ENCODE peak calls at places on chromosomes 12 and 14, in four cellular contexts. K, F, N and R are unnamed samples. For H3K4me1, the result is how much of the 10 kb centered on the place peaks cover.

GRCh38 chr14:100734031-100734990 is 7.6 kb downstream of the DLK1 start:
- DNase-seq in N (peak), K (no peak), F (no peak), R (no peak)

GRCh38 chr12:49636979-49637378 is 13.6 kb downstream of the PRPF40B start:
- DNase-seq in K (peak), N (peak), F (peak), R (peak)

GRCh38 chr12:13028825-13029570 is 15.2 kb upstream of the FAM234B start:
- DNase-seq in N (no peak), F (no peak), K (no peak), R (no peak)

GRCh38 chr12:42125372-42125767 is 19.3 kb downstream of the GXYLT1 start:
- DNase-seq in K (no peak), N (no peak), F (no peak), R (no peak)

GRCh38 chr12:27549231-27549800 is 25.3 kb downstream of the PPFIBP1 start:
- DNase-seq in F (no peak), K (no peak), N (no peak), R (no peak)

GRCh38 chr12:105272152-105272551 is 36.2 kb upstream of the APPL2 start:
- DNase-seq in N (no peak), K (no peak), F (no peak), R (no peak)

GRCh38 chr12:49389092-49389703 is 21.9 kb downstream of the SPATS2 start:
- DNase-seq in K (peak), N (no peak), F (no peak), R (peak)

GRCh38 chr12:46933947-46934346 is 108.2 kb upstream of the SLC38A4 start:
- DNase-seq in F (peak), N (no peak), K (no peak), R (no peak)

GRCh38 chr14:61889914-61890351 is 127.7 kb downstream of the SNAPC1 start:
- DNase-seq in F (peak), N (no peak), K (no peak), R (no peak)

GRCh38 chr14:71693373-71693772 is 238.9 kb upstream of the RGS6 start:
- DNase-seq in N (no peak), F (peak), K (no peak), R (no peak)

GRCh38 chr14:68811161-68811560 is 18.3 kb upstream of the ZFP36L1 start:
- DNase-seq in F (no peak), K (no peak), N (no peak), R (no peak)

GRCh38 chr12:121278450-121279375 is 17.8 kb downstream of the CAMKK2 start:
- DNase-seq in N (no peak), F (no peak), K (no peak), R (no peak)

GRCh38 chr12:114838480-114838879 is 154.5 kb upstream of the TBX3 start:
- DNase-seq in N (no peak), F (no peak), K (no peak), R (no peak)

GRCh38 chr12:105464426-105464825 is 133.9 kb downstream of the C12orf75 start:
- DNase-seq in K (no peak), F (no peak), N (no peak), R (no peak)

GRCh38 chr12:122072031-122072970 is 6.3 kb upstream of the MLXIP start:
- DNase-seq in N (peak), K (no peak), F (no peak), R (no peak)

GRCh38 chr12:127785936-127786335 is 481.0 kb upstream of the TMEM132C start:
- DNase-seq in F (no peak), K (no peak), N (no peak), R (no peak)

GRCh38 chr14:77040995-77041744 is 12.7 kb upstream of the IRF2BPL start:
- DNase-seq in K (no peak), F (no peak), N (no peak), R (no peak)

GRCh38 chr12:92778525-92778924 is 75.7 kb downstream of the PLEKHG7 start:
- DNase-seq in K (no peak), N (no peak), F (no peak), R (no peak)

GRCh38 chr12:123142948-123143752 is 7.7 kb downstream of the PITPNM2 start:
- DNase-seq in K (peak), N (peak), F (no peak), R (no peak)

GRCh38 chr14:25411933-25412757 is 362.2 kb upstream of the STXBP6 start:
- DNase-seq in K (no peak), F (peak), N (no peak), R (no peak)

GRCh38 chr12:28869197-28869596 is 279.9 kb upstream of the FAR2 start:
- DNase-seq in K (no peak), F (no peak), N (no peak), R (no peak)

GRCh38 chr14:39035336-39035735 is 67.7 kb downstream of the SEC23A start:
- DNase-seq in N (no peak), F (no peak), K (no peak), R (no peak)

GRCh38 chr12:93616584-93617101 is 44.2 kb downstream of the SOCS2 start:
- DNase-seq in N (no peak), K (no peak), F (no peak), R (no peak)

GRCh38 chr12:80045594-80045993 is 53.7 kb upstream of the OTOGL start:
- DNase-seq in K (no peak), N (no peak), F (no peak), R (no peak)

GRCh38 chr12:27344760-27345159 is 12.1 kb downstream of the BMAL2 start:
- DNase-seq in F (no peak), N (no peak), K (no peak), R (no peak)

GRCh38 chr12:95574030-95574429 is 22.8 kb upstream of the USP44 start:
- DNase-seq in F (peak), N (no peak), K (no peak), R (no peak)

GRCh38 chr14:56199095-56199975 is 81.1 kb downstream of the PELI2 start:
- DNase-seq in F (no peak), K (peak), N (peak), R (no peak)

GRCh38 chr12:48003226-48004038 is 844 bp downstream of the COL2A1 start:
- DNase-seq in F (no peak), N (no peak), K (no peak), R (no peak)

GRCh38 chr14:32201196-32201815 is 539 bp upstream of the RNU6-7 start:
- DNase-seq in K (peak), F (peak), N (peak), R (peak)

GRCh38 chr14:102183922-102184677 is 44.4 kb downstream of the WDR20 start:
- DNase-seq in K (no peak), N (no peak), F (no peak), R (no peak)

GRCh38 chr12:39587247-39587646 is 32.4 kb downstream of the ABCD2 start:
- DNase-seq in N (no peak), F (peak), K (no peak), R (peak)

GRCh38 chr12:39586811-39587210 is 32.8 kb downstream of the ABCD2 start:
- DNase-seq in N (no peak), K (no peak), F (no peak), R (no peak)

GRCh38 chr12:39581592-39581991 is 38.0 kb downstream of the ABCD2 start:
- DNase-seq in F (no peak), N (no peak), K (no peak), R (no peak)
- H3K4me1 ChIP-seq in F (under half), N (under half), K (under half), R (under half)

DNA sequence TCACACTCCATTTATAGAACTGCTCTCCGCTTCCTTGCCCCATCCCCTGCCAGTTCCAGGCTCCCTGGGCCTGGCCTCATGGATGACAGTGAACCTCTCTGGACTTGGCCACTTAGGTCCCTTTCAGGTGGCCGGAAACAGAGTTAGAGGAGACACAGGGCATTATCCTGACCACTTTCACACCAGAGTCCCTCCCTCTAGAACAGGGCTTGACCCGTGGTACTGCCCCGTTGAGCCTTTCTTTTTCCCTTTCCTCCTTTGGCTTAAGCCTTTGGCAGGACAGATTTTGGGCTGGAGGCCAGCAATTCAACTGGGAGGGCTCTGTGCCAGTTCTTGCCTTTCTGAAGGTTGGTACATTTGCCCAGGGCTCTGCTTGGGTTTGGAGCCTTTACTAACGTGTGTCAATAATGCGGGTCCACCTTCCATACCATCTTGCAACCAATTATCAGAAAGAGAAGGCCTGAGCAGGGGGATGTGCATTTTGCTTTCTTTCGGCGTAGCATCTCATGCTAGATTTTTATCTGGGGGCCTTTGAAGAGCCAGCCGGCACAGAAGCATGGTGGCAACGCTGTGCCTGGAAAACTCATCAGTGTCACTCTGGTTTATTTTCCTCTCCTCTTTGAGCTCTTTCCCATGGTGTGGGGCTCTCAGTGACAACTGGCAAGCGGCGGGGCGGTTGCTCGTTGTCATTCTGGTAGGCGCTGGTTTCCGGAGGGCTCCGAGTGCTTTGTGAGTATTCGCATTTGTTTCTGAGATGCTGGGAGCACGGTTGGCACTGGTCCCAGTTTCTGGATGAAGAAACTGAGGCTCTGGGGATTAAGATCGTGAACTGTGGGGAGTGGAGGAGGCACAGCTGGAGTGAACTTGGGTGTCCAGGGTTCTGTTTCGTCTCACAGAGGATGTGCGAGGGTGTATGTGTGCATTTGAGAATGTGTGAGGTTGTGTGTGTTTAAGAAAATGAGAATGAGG is 23.0 kb downstream of the TPCN1 start:
- DNase-seq in K (peak), F (no peak), N (no peak), R (no peak)
- H3K4me1 ChIP-seq in K (half or more), F (under half), N (under half), R (under half)

GRCh38 chr14:91227183-91227628 is 17.3 kb downstream of the GPR68 start:
- DNase-seq in K (no peak), F (no peak), N (no peak), R (no peak)
- H3K4me1 ChIP-seq in K (under half), F (under half), N (under half), R (half or more)

GRCh38 chr12:89857652-89858274 is 149.1 kb upstream of the ATP2B1 start:
- DNase-seq in N (no peak), K (no peak), F (peak), R (no peak)

GRCh38 chr12:89859513-89860220 is 151.0 kb upstream of the ATP2B1 start:
- DNase-seq in F (peak), K (no peak), N (no peak), R (no peak)

GRCh38 chr12:89856431-89856830 is 147.8 kb upstream of the ATP2B1 start:
- DNase-seq in K (no peak), N (no peak), F (peak), R (no peak)

GRCh38 chr12:89861086-89861485 is 152.4 kb upstream of the ATP2B1 start:
- DNase-seq in F (no peak), N (no peak), K (no peak), R (no peak)

GRCh38 chr12:89858718-89859117 is 150.1 kb upstream of the ATP2B1 start:
- DNase-seq in K (no peak), N (no peak), F (peak), R (no peak)
- H3K4me1 ChIP-seq in K (under half), N (under half), F (half or more), R (under half)